ENCODE peak calls at places on chromosomes 12 and 14, in five cellular contexts. W is adrenal gland, I is body of pancreas, M is lower leg skin, U is right lobe of liver. O is an unnamed sample.

GRCh38 chr12:15558915-15559528 is 230.2 kb downstream of the EPS8 start:
- DNase-seq in W (no peak), M (no peak), I (no peak), U (no peak), O (no peak)

GRCh38 chr12:51403744-51404143 is 12.5 kb upstream of the GALNT6 start:
- DNase-seq in M (peak; percentile 77), I (no peak), W (no peak), U (no peak), O (peak; percentile 83)

GRCh38 chr14:53793790-53794560 is 162.7 kb downstream of the BMP4 start:
- DNase-seq in W (no peak), I (no peak), M (no peak), U (no peak), O (no peak)

GRCh38 chr12:132601171-132601883 is 9.1 kb downstream of the LRCOL1 start:
- DNase-seq in U (no peak), M (no peak), I (no peak), W (no peak), O (no peak)

GRCh38 chr14:89440997-89441909 is 24.2 kb upstream of the FOXN3 start:
- DNase-seq in I (no peak), M (no peak), U (no peak), W (no peak), O (no peak)

GRCh38 chr12:26298785-26299621 is 103.6 kb downstream of the SSPN start:
- DNase-seq in I (no peak), W (peak; percentile 32), M (no peak), U (no peak), O (no peak)

GRCh38 chr14:89794096-89794495 is 160.4 kb downstream of the EFCAB11 start:
- DNase-seq in U (no peak), I (no peak), W (peak; percentile 61), M (peak; percentile 93), O (no peak)

GRCh38 chr14:67571275-67571990 is 28.6 kb downstream of the PIGH start:
- DNase-seq in W (peak; percentile 71), U (peak; percentile 59), M (no peak), I (peak; percentile 69), O (peak; percentile 86)

GRCh38 chr12:6790496-6791150 is 1.3 kb downstream of the CD4 start:
- DNase-seq in W (no peak), U (no peak), I (no peak), M (no peak), O (peak; percentile 62)

GRCh38 chr12:52226446-52226845 is 6.6 kb upstream of the KRT7 start:
- DNase-seq in U (no peak), W (no peak), M (no peak), I (no peak), O (no peak)

GRCh38 chr12:11651785-11652184 is 2.3 kb downstream of the ETV6 start:
- DNase-seq in I (no peak), M (no peak), W (no peak), U (no peak), O (no peak)
- TF ChIP-seq POLR2A in I (no peak), M (no peak), W (no peak), U (no peak), O (no peak)

GRCh38 chr12:107903377-107904061 is 129.0 kb downstream of the ASCL4 start:
- DNase-seq in U (peak; percentile 54), M (peak; percentile 87), W (peak; percentile 50), I (peak; percentile 74), O (peak; percentile 88)

GRCh38 chr12:107895966-107896365 is 121.5 kb downstream of the ASCL4 start:
- DNase-seq in M (no peak), I (no peak), U (no peak), W (no peak), O (no peak)

GRCh38 chr12:107894589-107894988 is 120.1 kb downstream of the ASCL4 start:
- DNase-seq in I (no peak), M (no peak), W (no peak), U (no peak), O (no peak)

GRCh38 chr12:107900588-107900987 is 126.1 kb downstream of the ASCL4 start:
- DNase-seq in U (no peak), M (no peak), W (no peak), I (no peak), O (no peak)
- TF ChIP-seq POLR2A in U (no peak), M (no peak), W (no peak), I (no peak), O (no peak)

GRCh38 chr12:122064780-122065588 is 13.6 kb upstream of the MLXIP start:
- DNase-seq in M (no peak), W (no peak), U (no peak), I (peak; percentile 58), O (no peak)
- TF ChIP-seq POLR2A in M (no peak), W (no peak), U (no peak), I (peak; percentile 4), O (no peak)

GRCh38 chr12:107681836-107682820 is 3.5 kb upstream of the PWP1 start:
- DNase-seq in W (no peak), U (no peak), M (no peak), I (no peak), O (no peak)

GRCh38 chr12:107681455-107681835 is 4.2 kb upstream of the PWP1 start:
- DNase-seq in M (no peak), W (no peak), U (no peak), I (no peak), O (no peak)

GRCh38 chr12:107685360-107686248 is at the start of gene PWP1:
- DNase-seq in U (peak; percentile 96), W (peak; percentile 95), M (peak; percentile 98), I (peak; percentile 95), O (peak; percentile 98)

GRCh38 chr12:107684029-107684790 is 1.4 kb upstream of the PWP1 start:
- DNase-seq in U (no peak), M (no peak), I (no peak), W (no peak), O (no peak)

DNA sequence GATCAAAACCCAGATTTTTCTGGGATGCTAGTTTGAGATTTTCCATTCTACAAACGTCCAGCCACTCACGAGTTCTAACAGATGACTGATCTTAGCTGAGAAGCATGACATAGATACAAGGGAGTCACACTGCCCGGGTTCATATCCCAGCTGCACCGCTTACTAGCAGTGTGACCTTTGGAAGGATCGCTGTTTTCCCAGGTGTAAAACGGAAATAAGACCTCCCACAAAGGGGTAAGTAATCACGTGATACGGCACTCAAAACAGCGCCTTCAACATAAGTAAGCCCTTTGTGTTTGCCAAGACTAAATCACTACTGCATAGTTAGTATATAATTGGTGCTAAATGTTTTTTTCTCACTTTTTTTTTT is 624 bp upstream of the PWP1 start:
- DNase-seq in U (no peak), I (peak; percentile 22), W (no peak), M (no peak), O (no peak)
- TF ChIP-seq POLR2A in U (no peak), I (no peak), W (no peak), M (no peak), O (no peak)

GRCh38 chr14:32077081-32078029 is at the start of gene ARHGAP5:
- DNase-seq in M (peak; percentile 90), I (no peak), U (no peak), W (no peak), O (peak; percentile 94)
- TF ChIP-seq POLR2A in M (no peak), I (peak; percentile 70), U (peak; percentile 17), W (peak; percentile 49), O (no peak)

GRCh38 chr12:57247041-57247440 is 3.9 kb downstream of the STAC3 start:
- DNase-seq in W (no peak), M (no peak), U (no peak), I (no peak), O (no peak)

GRCh38 chr12:57250541-57250940 is 446 bp downstream of the STAC3 start:
- DNase-seq in U (no peak), I (no peak), M (peak; percentile 61), W (no peak), O (no peak)

GRCh38 chr12:57244306-57244696 is 6.7 kb downstream of the STAC3 start:
- DNase-seq in I (no peak), M (no peak), U (no peak), W (no peak), O (no peak)

GRCh38 chr12:57250956-57251355 is at the start of gene STAC3:
- DNase-seq in U (no peak), M (peak; percentile 54), I (no peak), W (no peak), O (no peak)

GRCh38 chr12:57248934-57249742 is 1.8 kb downstream of the STAC3 start:
- DNase-seq in W (no peak), U (no peak), I (peak; percentile 4), M (no peak), O (no peak)
- TF ChIP-seq POLR2A in W (no peak), U (no peak), I (no peak), M (no peak), O (no peak)

O was measured in spleen.